ENCODE peak calls at places on chromosome 14, in six cellular contexts. G is AG09309, X is NB4, I is astrocyte of the spinal cord, S is GM23338, Y is HCT116. V is an unnamed sample.

GRCh38 chr14:88479574-88479987 is 75.2 kb downstream of the PTPN21 start:
- DNase-seq in G (no peak), X (no peak), I (no peak), S (no peak), Y (no peak), V (no peak)

GRCh38 chr14:81550001-81550642 is 16.5 kb upstream of the SEL1L start:
- DNase-seq in G (no peak), X (no peak), I (no peak), S (no peak), Y (no peak), V (no peak)

GRCh38 chr14:83342590-83342989 is 1808.9 kb upstream of the SEL1L start:
- DNase-seq in G (no peak), X (no peak), I (no peak), S (no peak), Y (no peak), V (no peak)

GRCh38 chr14:87869619-87870583 is 123.1 kb downstream of the GALC start:
- DNase-seq in G (peak), X (peak), I (peak), S (no peak), Y (no peak), V (no peak)

GRCh38 chr14:100686858-100687257 is 39.8 kb upstream of the DLK1 start:
- DNase-seq in G (no peak), X (no peak), I (no peak), S (no peak), Y (no peak), V (no peak)

GRCh38 chr14:75446447-75446846 is 18.6 kb downstream of the JDP2 start:
- DNase-seq in G (no peak), X (peak), I (no peak), S (no peak), Y (no peak), V (no peak)

GRCh38 chr14:89251066-89251465 is 166.0 kb downstream of the FOXN3 start:
- DNase-seq in G (no peak), X (no peak), I (no peak), S (peak), Y (no peak), V (no peak)

GRCh38 chr14:33705521-33705920 is 245.4 kb downstream of the EGLN3 start:
- DNase-seq in G (no peak), X (no peak), I (no peak), S (no peak), Y (no peak), V (no peak)

GRCh38 chr14:50551877-50552276 is 8.1 kb upstream of the ATL1 start:
- DNase-seq in G (no peak), X (no peak), I (no peak), S (no peak), Y (no peak), V (no peak)

GRCh38 chr14:64465856-64466554 is 706 bp downstream of the AKAP5 start:
- DNase-seq in G (peak), X (peak), I (peak), S (peak), Y (no peak), V (no peak)

GRCh38 chr14:64279719-64280668 is 14.2 kb downstream of the ESR2 start:
- DNase-seq in G (no peak), X (no peak), I (no peak), S (no peak), Y (no peak), V (no peak)

GRCh38 chr14:26402126-26402525 is 195.7 kb downstream of the NOVA1 start:
- DNase-seq in G (no peak), X (no peak), I (no peak), S (no peak), Y (no peak), V (no peak)

GRCh38 chr14:23864856-23865255 is 88.7 kb upstream of the DHRS4 start:
- DNase-seq in G (no peak), X (no peak), I (no peak), S (no peak), Y (no peak), V (no peak)

GRCh38 chr14:31505411-31505810 is 17.6 kb upstream of the GPR33 start:
- DNase-seq in G (peak), X (no peak), I (peak), S (no peak), Y (no peak), V (no peak)

GRCh38 chr14:56221392-56222128 is 103.3 kb downstream of the PELI2 start:
- DNase-seq in G (no peak), X (no peak), I (no peak), S (no peak), Y (no peak), V (no peak)

GRCh38 chr14:32319368-32320049 is 9.6 kb upstream of the AKAP6 start:
- DNase-seq in G (no peak), X (no peak), I (no peak), S (no peak), Y (no peak), V (no peak)

GRCh38 chr14:23568021-23568599 is 519 bp upstream of the AP1G2 start:
- DNase-seq in G (no peak), X (no peak), I (no peak), S (no peak), Y (no peak), V (no peak)

GRCh38 chr14:74835607-74836250 is 40.2 kb downstream of the PROX2 start:
- DNase-seq in G (no peak), X (no peak), I (no peak), S (no peak), Y (no peak), V (no peak)

GRCh38 chr14:70027785-70028428 is 148.7 kb downstream of the SMOC1 start:
- DNase-seq in G (no peak), X (peak), I (peak), S (peak), Y (peak), V (no peak)

GRCh38 chr14:33568935-33569579 is 381.8 kb downstream of the EGLN3 start:
- DNase-seq in G (no peak), X (no peak), I (peak), S (no peak), Y (no peak), V (no peak)

GRCh38 chr14:89327771-89328212 is 89.2 kb downstream of the FOXN3 start:
- DNase-seq in G (peak), X (no peak), I (peak), S (no peak), Y (no peak), V (no peak)

GRCh38 chr14:91114079-91115065 is 499 bp downstream of the DGLUCY start:
- DNase-seq in G (no peak), X (peak), I (peak), S (peak), Y (peak), V (peak)

GRCh38 chr14:90454041-90455000 is 57.5 kb downstream of the CALM1 start:
- DNase-seq in G (no peak), X (peak), I (peak), S (peak), Y (peak), V (no peak)

GRCh38 chr14:99326041-99326710 is 54.2 kb upstream of the BCL11B start:
- DNase-seq in G (no peak), X (no peak), I (no peak), S (no peak), Y (no peak), V (no peak)

GRCh38 chr14:36646664-36647416 is 14.8 kb upstream of the PAX9 start:
- DNase-seq in G (no peak), X (no peak), I (no peak), S (peak), Y (no peak), V (no peak)

GRCh38 chr14:24721772-24722171 is 87.8 kb upstream of the GZMB start:
- DNase-seq in G (no peak), X (no peak), I (no peak), S (no peak), Y (no peak), V (no peak)

GRCh38 chr14:74697543-74697942 is 15.3 kb downstream of the AREL1 start:
- DNase-seq in G (peak), X (no peak), I (peak), S (no peak), Y (no peak), V (no peak)

GRCh38 chr14:77965919-77966435 is 166.1 kb downstream of the ADCK1 start:
- DNase-seq in G (no peak), X (peak), I (peak), S (peak), Y (no peak), V (no peak)

DNA sequence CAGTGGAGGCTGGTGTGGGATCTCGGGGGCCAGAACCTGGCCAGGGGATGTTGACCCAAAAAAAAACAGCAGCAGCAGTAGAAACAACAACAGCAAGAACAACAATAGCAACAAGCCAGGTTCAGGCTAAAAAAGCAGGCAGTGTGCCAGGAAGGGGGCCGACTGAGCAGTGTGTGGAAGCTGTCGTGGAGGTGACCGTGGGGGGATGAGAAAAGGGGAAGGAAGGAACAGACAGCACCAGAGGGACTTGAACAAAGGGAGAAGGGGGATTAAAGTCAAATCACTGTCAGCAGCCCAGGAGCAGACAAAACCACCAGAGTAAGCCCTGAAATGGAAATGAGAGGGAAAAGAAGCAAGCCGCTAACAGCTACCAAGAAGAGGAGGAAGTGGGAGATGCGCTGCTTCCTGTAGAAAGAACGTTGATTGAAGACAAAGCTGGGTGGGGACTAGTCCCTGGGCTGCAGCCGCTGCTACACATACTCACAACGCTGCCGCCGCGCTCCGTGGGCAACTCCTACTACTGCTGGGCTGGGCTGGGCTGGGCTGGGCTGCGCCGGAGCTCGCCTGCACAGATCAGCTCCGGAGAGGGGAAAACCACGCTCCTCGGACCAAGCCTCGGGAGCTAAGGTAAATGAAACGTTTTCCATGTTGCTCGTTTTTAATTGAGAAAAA is at the start of gene GNG2:
- DNase-seq in G (no peak), X (peak), I (peak), S (peak), Y (no peak), V (no peak)
- H3K4me3 ChIP-seq in G (peak), X (peak), I (peak), S (peak), Y (peak), V (peak)

GRCh38 chr14:21309956-21310355 is 30.1 kb downstream of the RPGRIP1 start:
- DNase-seq in G (no peak), X (no peak), I (no peak), S (no peak), Y (no peak), V (no peak)
- TF ChIP-seq CTCF in G (no peak), X (no peak), I (no peak), S (no peak), Y (no peak), V (no peak)

DNA sequence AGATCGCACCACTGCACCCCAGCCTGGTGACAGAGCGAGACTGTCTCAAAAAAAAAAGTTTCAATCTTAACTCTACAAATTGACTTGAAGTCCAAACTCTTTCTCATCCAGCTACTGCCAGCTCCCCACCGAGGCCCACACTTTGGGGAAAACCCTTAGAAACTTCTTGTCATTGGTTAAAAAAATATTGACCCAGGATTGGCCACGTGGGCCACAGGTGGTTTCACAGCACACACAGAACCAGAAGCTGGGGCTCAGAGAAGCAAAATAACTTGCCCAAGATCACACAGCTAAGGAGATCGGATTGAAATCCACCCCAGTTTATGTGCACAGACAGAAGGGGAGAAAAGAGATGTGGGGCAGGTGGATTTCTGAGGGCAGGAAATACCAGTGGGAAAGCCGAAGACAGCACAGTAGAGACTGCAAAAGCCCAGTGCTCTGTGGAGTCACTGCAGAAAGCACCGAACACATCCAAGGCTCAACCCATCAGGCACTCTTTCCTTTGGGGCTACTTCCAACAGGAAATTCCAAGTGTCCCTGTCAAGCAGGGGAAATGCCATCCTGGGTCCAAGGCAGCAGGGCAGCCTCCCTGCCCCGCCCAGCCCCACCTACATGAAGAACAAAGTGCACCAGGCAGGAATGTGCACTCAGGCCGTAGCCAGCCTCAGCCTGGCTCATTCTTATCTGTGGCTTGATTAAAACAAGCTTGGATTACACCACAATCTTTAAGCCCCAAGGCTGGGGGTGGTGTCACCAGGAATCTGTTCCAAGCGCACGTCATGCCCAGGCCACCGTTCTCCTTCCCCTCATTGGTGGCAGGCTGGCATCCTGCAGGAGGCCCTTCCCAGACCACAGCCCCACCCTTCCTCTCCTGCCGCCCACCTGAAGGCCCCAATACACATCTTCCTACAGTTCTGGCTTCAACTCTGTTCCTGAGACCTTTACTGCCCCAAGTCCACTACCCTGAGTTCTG is 72.5 kb downstream of the ITPK1 start:
- DNase-seq in G (peak), X (no peak), I (peak), S (no peak), Y (peak), V (no peak)
- H3K4me3 ChIP-seq in G (no peak), X (no peak), I (no peak), S (no peak), Y (peak), V (no peak)

DNA sequence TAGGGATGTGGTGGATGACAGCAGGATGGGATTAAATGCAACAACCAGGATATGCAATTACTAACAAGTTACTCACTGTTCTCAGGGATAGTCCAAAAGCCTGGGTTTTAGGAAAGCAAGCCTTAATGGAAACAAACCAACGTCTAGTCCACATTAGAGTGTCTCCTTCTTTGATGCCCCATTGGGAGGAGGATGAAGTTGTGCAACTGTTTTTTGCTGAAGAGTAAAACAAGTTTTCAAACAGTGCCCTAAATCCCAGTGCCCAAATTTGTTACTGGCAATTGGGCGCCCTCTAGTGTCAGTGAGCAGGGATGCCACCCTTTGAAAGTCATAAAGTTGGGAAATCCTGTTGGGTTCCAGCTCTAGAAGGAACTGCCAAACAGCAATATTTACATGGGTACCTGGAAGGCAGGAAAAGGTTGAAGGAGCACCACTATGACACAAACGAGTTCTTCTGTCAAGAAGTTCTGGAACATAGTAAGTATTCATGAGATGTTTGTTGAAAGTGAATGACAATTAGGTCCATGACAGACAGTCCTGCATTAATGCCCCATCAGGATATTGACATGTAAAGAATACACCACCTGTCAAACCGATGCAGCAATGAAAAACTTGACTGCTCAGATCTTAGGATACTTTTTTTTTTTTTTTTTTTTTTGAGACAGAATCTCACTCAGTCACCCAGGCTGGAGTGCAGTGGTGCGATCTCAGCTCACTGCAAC is 11.1 kb upstream of the DPF3 start:
- DNase-seq in G (peak), X (peak), I (peak), S (peak), Y (peak), V (no peak)
- TF ChIP-seq CTCF in G (peak), X (peak), I (peak), S (peak), Y (peak), V (peak)